ENCODE peak calls at places on chromosomes 4 and X, in nine cellular contexts. One of them, this sample, is unnamed.
A peak's percentile ranks its signal among the peaks of the same experiment; 100 is the strongest.

GRCh38 chrX:15721911-15722310 is 16.2 kb upstream of the CA5B start:
- DNase-seq in nucleus accumbens: no peak
- DNase-seq in fibroblast of lung: no peak
- DNase-seq in GM04504: peak; percentile 13
- DNase-seq in endothelial cell: no peak
- DNase-seq in hypothalamus: no peak
- DNase-seq in bronchial epithelial cell: no peak
- DNase-seq in kidney tubule cell: no peak
- DNase-seq in omental fat pad: no peak
- DNase-seq in this sample: no peak

GRCh38 chr4:165700855-165701254 is 172.2 kb upstream of the TLL1 start:
- DNase-seq in omental fat pad: no peak
- DNase-seq in kidney tubule cell: peak; percentile 22
- DNase-seq in bronchial epithelial cell: peak; percentile 33
- DNase-seq in hypothalamus: no peak
- DNase-seq in fibroblast of lung: no peak
- DNase-seq in endothelial cell: peak; percentile 11
- DNase-seq in nucleus accumbens: no peak
- DNase-seq in GM04504: no peak
- DNase-seq in this sample: no peak

GRCh38 chrX:71052721-71053120 is 15.4 kb downstream of the SNX12 start:
- DNase-seq in nucleus accumbens: no peak
- DNase-seq in bronchial epithelial cell: no peak
- DNase-seq in endothelial cell: no peak
- DNase-seq in kidney tubule cell: no peak
- DNase-seq in omental fat pad: no peak
- DNase-seq in GM04504: no peak
- DNase-seq in fibroblast of lung: no peak
- DNase-seq in hypothalamus: no peak
- DNase-seq in this sample: no peak

GRCh38 chr4:140049024-140049923 is 104.7 kb downstream of the MAML3 start:
- DNase-seq in bronchial epithelial cell: peak; percentile 30
- DNase-seq in kidney tubule cell: peak; percentile 42
- DNase-seq in GM04504: peak; percentile 12
- DNase-seq in endothelial cell: peak; percentile 69
- DNase-seq in nucleus accumbens: peak; percentile 45
- DNase-seq in omental fat pad: no peak
- DNase-seq in hypothalamus: no peak
- DNase-seq in fibroblast of lung: peak; percentile 70
- DNase-seq in this sample: no peak

GRCh38 chr4:110667670-110668069 is 44.8 kb upstream of the PITX2 start:
- DNase-seq in fibroblast of lung: no peak
- DNase-seq in kidney tubule cell: no peak
- DNase-seq in endothelial cell: no peak
- DNase-seq in GM04504: no peak
- DNase-seq in hypothalamus: no peak
- DNase-seq in nucleus accumbens: no peak
- DNase-seq in omental fat pad: no peak
- DNase-seq in bronchial epithelial cell: no peak
- DNase-seq in this sample: no peak

GRCh38 chrX:74535211-74535621 is 79.2 kb downstream of the RLIM start:
- DNase-seq in omental fat pad: no peak
- DNase-seq in nucleus accumbens: peak; percentile 33
- DNase-seq in kidney tubule cell: peak; percentile 58
- DNase-seq in endothelial cell: peak; percentile 4
- DNase-seq in fibroblast of lung: peak; percentile 63
- DNase-seq in GM04504: peak; percentile 23
- DNase-seq in bronchial epithelial cell: peak; percentile 38
- DNase-seq in hypothalamus: no peak
- DNase-seq in this sample: peak; percentile 50

GRCh38 chrX:43870758-43871419 is 11.4 kb downstream of the MAOB start:
- DNase-seq in nucleus accumbens: no peak
- DNase-seq in bronchial epithelial cell: no peak
- DNase-seq in endothelial cell: no peak
- DNase-seq in kidney tubule cell: peak; percentile 77
- DNase-seq in omental fat pad: no peak
- DNase-seq in GM04504: no peak
- DNase-seq in fibroblast of lung: no peak
- DNase-seq in hypothalamus: no peak
- DNase-seq in this sample: no peak

GRCh38 chrX:153601511-153602110 is 2.7 kb upstream of the CCNQ start:
- DNase-seq in kidney tubule cell: peak; percentile 31
- DNase-seq in hypothalamus: no peak
- DNase-seq in GM04504: no peak
- DNase-seq in bronchial epithelial cell: no peak
- DNase-seq in endothelial cell: no peak
- DNase-seq in omental fat pad: no peak
- DNase-seq in nucleus accumbens: no peak
- DNase-seq in fibroblast of lung: no peak
- DNase-seq in this sample: no peak

GRCh38 chr4:153222162-153222789 is 18.0 kb downstream of the TRIM2 start:
- DNase-seq in fibroblast of lung: peak; percentile 84
- DNase-seq in GM04504: peak; percentile 72
- DNase-seq in kidney tubule cell: peak; percentile 79
- DNase-seq in endothelial cell: peak; percentile 48
- DNase-seq in bronchial epithelial cell: peak; percentile 91
- DNase-seq in hypothalamus: peak; percentile 58
- DNase-seq in omental fat pad: peak; percentile 37
- DNase-seq in nucleus accumbens: peak; percentile 43
- DNase-seq in this sample: peak; percentile 88

GRCh38 chr4:139241086-139241783 is 38.8 kb downstream of the MGARP start:
- DNase-seq in endothelial cell: no peak
- DNase-seq in nucleus accumbens: no peak
- DNase-seq in GM04504: no peak
- DNase-seq in hypothalamus: no peak
- DNase-seq in fibroblast of lung: no peak
- DNase-seq in bronchial epithelial cell: no peak
- DNase-seq in omental fat pad: no peak
- DNase-seq in kidney tubule cell: peak; percentile 71
- DNase-seq in this sample: no peak

GRCh38 chr4:41280010-41280409 is 23.3 kb downstream of the UCHL1 start:
- DNase-seq in fibroblast of lung: peak; percentile 20
- DNase-seq in hypothalamus: no peak
- DNase-seq in nucleus accumbens: no peak
- DNase-seq in endothelial cell: no peak
- DNase-seq in omental fat pad: no peak
- DNase-seq in bronchial epithelial cell: no peak
- DNase-seq in kidney tubule cell: no peak
- DNase-seq in GM04504: no peak
- DNase-seq in this sample: no peak

GRCh38 chrX:56318076-56318475 is 85.9 kb downstream of the KLF8 start:
- DNase-seq in bronchial epithelial cell: peak; percentile 88
- DNase-seq in omental fat pad: no peak
- DNase-seq in endothelial cell: no peak
- DNase-seq in fibroblast of lung: no peak
- DNase-seq in GM04504: no peak
- DNase-seq in kidney tubule cell: no peak
- DNase-seq in nucleus accumbens: no peak
- DNase-seq in hypothalamus: no peak
- DNase-seq in this sample: no peak

GRCh38 chr4:165592386-165592785 is 213.6 kb downstream of the CPE start:
- DNase-seq in hypothalamus: no peak
- DNase-seq in bronchial epithelial cell: no peak
- DNase-seq in fibroblast of lung: peak; percentile 88
- DNase-seq in omental fat pad: no peak
- DNase-seq in kidney tubule cell: no peak
- DNase-seq in GM04504: no peak
- DNase-seq in endothelial cell: no peak
- DNase-seq in nucleus accumbens: no peak
- DNase-seq in this sample: no peak

GRCh38 chrX:139203681-139204575 is 326.6 kb upstream of the F9 start:
- DNase-seq in hypothalamus: no peak
- DNase-seq in nucleus accumbens: no peak
- DNase-seq in GM04504: no peak
- DNase-seq in bronchial epithelial cell: no peak
- DNase-seq in kidney tubule cell: peak; percentile 35
- DNase-seq in fibroblast of lung: peak; percentile 37
- DNase-seq in endothelial cell: peak; percentile 35
- DNase-seq in omental fat pad: no peak
- DNase-seq in this sample: no peak

GRCh38 chr4:152778656-152779512 is 646 bp downstream of the TIGD4 start:
- DNase-seq in bronchial epithelial cell: peak; percentile 27
- DNase-seq in omental fat pad: peak; percentile 23
- DNase-seq in GM04504: no peak
- DNase-seq in kidney tubule cell: peak; percentile 62
- DNase-seq in hypothalamus: no peak
- DNase-seq in nucleus accumbens: peak; percentile 1
- DNase-seq in endothelial cell: peak; percentile 28
- DNase-seq in fibroblast of lung: no peak
- DNase-seq in this sample: peak; percentile 7

This sample was measured in hepatic stellate cell.